ENCODE peak calls at places on chromosomes 2 and 18, in seven cellular contexts. D, P, Z, V, B, I and A are unnamed samples.

GRCh38 chr2:86003967-86004366 is 101.7 kb downstream of the POLR1A start:
- DNase-seq in D (no peak), P (no peak), Z (no peak), V (no peak), B (no peak), I (no peak), A (no peak)

GRCh38 chr2:96389728-96390127 is 54.2 kb downstream of the NCAPH start:
- DNase-seq in D (peak), P (no peak), Z (no peak), V (no peak), B (no peak), I (no peak), A (no peak)

GRCh38 chr2:218908721-218909619 is 28.3 kb downstream of the WNT10A start:
- DNase-seq in D (peak), P (peak), Z (peak), V (peak), B (peak), I (peak), A (peak)

GRCh38 chr2:72803626-72804320 is 22.1 kb downstream of the EXOC6B start:
- DNase-seq in D (no peak), P (no peak), Z (no peak), V (no peak), B (no peak), I (no peak), A (no peak)

GRCh38 chr2:132448771-132449170 is 32.2 kb downstream of the GPR39 start:
- DNase-seq in D (peak), P (no peak), Z (no peak), V (no peak), B (peak), I (no peak), A (peak)

GRCh38 chr2:222208010-222208690 is 90.6 kb downstream of the PAX3 start:
- DNase-seq in D (no peak), P (no peak), Z (no peak), V (no peak), B (no peak), I (no peak), A (no peak)

GRCh38 chr18:59051470-59052165 is 88.1 kb upstream of the SEC11C start:
- DNase-seq in D (no peak), P (peak), Z (no peak), V (no peak), B (no peak), I (no peak), A (peak)

GRCh38 chr2:179260224-179260623 is 4.4 kb downstream of the SESTD1 start:
- DNase-seq in D (peak), P (no peak), Z (no peak), V (no peak), B (no peak), I (no peak), A (no peak)

GRCh38 chr2:147463881-147464520 is 380.8 kb upstream of the ACVR2A start:
- DNase-seq in D (no peak), P (no peak), Z (no peak), V (no peak), B (no peak), I (no peak), A (no peak)

GRCh38 chr2:236167297-236168109 is 683 bp downstream of the GBX2 start:
- DNase-seq in D (peak), P (peak), Z (no peak), V (no peak), B (peak), I (no peak), A (peak)

GRCh38 chr18:3451989-3452749 is 2.2 kb downstream of the TGIF1 start:
- DNase-seq in D (peak), P (peak), Z (peak), V (no peak), B (peak), I (no peak), A (peak)
- TF ChIP-seq CTCF in D (no peak), P (no peak), Z (no peak), V (no peak), B (no peak), I (no peak), A (no peak)

GRCh38 chr2:197297262-197297661 is 13.3 kb downstream of the ANKRD44 start:
- DNase-seq in D (no peak), P (no peak), Z (no peak), V (no peak), B (no peak), I (no peak), A (no peak)
- H3K4me3 ChIP-seq in D (no peak), P (no peak), Z (no peak), V (no peak), B (no peak), I (no peak), A (no peak)

GRCh38 chr18:76425299-76426101 is 69.5 kb downstream of the ZNF516 start:
- DNase-seq in D (no peak), P (no peak), Z (no peak), V (no peak), B (no peak), I (no peak), A (no peak)

GRCh38 chr18:76430636-76431035 is 64.4 kb downstream of the ZNF516 start:
- DNase-seq in D (no peak), P (no peak), Z (no peak), V (no peak), B (no peak), I (no peak), A (peak)

GRCh38 chr18:76428396-76429261 is 66.4 kb downstream of the ZNF516 start:
- DNase-seq in D (peak), P (no peak), Z (no peak), V (no peak), B (no peak), I (no peak), A (peak)

GRCh38 chr18:76429262-76430126 is 65.5 kb downstream of the ZNF516 start:
- DNase-seq in D (no peak), P (no peak), Z (no peak), V (no peak), B (no peak), I (no peak), A (peak)

GRCh38 chr18:76426738-76427305 is 68.2 kb downstream of the ZNF516 start:
- DNase-seq in D (peak), P (peak), Z (no peak), V (peak), B (peak), I (no peak), A (peak)
- TF ChIP-seq CTCF in D (peak), P (no peak), Z (peak), V (peak), B (peak), I (peak), A (peak)

GRCh38 chr2:161238264-161238558 is 70.0 kb upstream of the PSMD14 start:
- DNase-seq in D (no peak), P (no peak), Z (no peak), V (no peak), B (no peak), I (no peak), A (no peak)

GRCh38 chr2:161239416-161240109 is 68.7 kb upstream of the PSMD14 start:
- DNase-seq in D (no peak), P (peak), Z (no peak), V (no peak), B (peak), I (no peak), A (no peak)

GRCh38 chr2:161237397-161238263 is 70.6 kb upstream of the PSMD14 start:
- DNase-seq in D (peak), P (peak), Z (peak), V (no peak), B (peak), I (peak), A (peak)

GRCh38 chr2:161241894-161242293 is 66.3 kb upstream of the PSMD14 start:
- DNase-seq in D (no peak), P (no peak), Z (no peak), V (no peak), B (no peak), I (no peak), A (no peak)

GRCh38 chr2:161238559-161239415 is 69.4 kb upstream of the PSMD14 start:
- DNase-seq in D (peak), P (peak), Z (peak), V (no peak), B (peak), I (no peak), A (peak)
- H3K4me3 ChIP-seq in D (peak), P (peak), Z (peak), V (no peak), B (peak), I (peak), A (peak)